ENCODE peak calls at places on chromosome 20, in five cellular contexts. N is astrocyte of the spinal cord; E is mesendoderm; U is naive thymus-derived CD4-positive, alpha-beta T cell; V is heart left ventricle. F is an unnamed sample.

GRCh38 chr20:63703976-63704748 is 3.6 kb downstream of the ARFRP1 start:
- DNase-seq in V (no peak), N (no peak), E (no peak), U (no peak), F (no peak)

GRCh38 chr20:14956538-14956937 is 619.1 kb upstream of the FLRT3 start:
- DNase-seq in E (no peak), V (no peak), U (no peak), N (no peak), F (no peak)

GRCh38 chr20:21513181-21513663 is 642 bp downstream of the NKX2-2 start:
- DNase-seq in V (no peak), E (peak; percentile 57), N (no peak), U (no peak), F (no peak)

GRCh38 chr20:12970372-12970821 is 38.4 kb upstream of the SPTLC3 start:
- DNase-seq in U (peak; percentile 34), E (peak; percentile 60), V (no peak), N (peak; percentile 63), F (no peak)

GRCh38 chr20:64253000-64253383 is 2.6 kb upstream of the PCMTD2 start:
- DNase-seq in V (no peak), E (no peak), N (no peak), U (no peak), F (no peak)

GRCh38 chr20:2455771-2456497 is 14.7 kb downstream of the SNRPB start:
- DNase-seq in N (no peak), U (no peak), V (no peak), E (no peak), F (no peak)

GRCh38 chr20:44336725-44337380 is at the start of gene R3HDML:
- DNase-seq in N (no peak), U (no peak), E (no peak), V (no peak), F (no peak)

GRCh38 chr20:44738779-44739477 is 6.7 kb upstream of the KCNK15 start:
- DNase-seq in V (peak; percentile 63), E (peak; percentile 96), U (peak; percentile 19), N (peak; percentile 56), F (no peak)

GRCh38 chr20:12414446-12415274 is 497.0 kb downstream of the BTBD3 start:
- DNase-seq in E (peak; percentile 68), U (no peak), V (no peak), N (no peak), F (no peak)

GRCh38 chr20:49658508-49658907 is 55.2 kb downstream of the B4GALT5 start:
- DNase-seq in E (peak; percentile 83), U (no peak), V (no peak), N (no peak), F (no peak)

GRCh38 chr20:58130156-58130555 is 98.3 kb downstream of the ANKRD60 start:
- DNase-seq in N (no peak), U (no peak), V (no peak), E (no peak), F (no peak)

GRCh38 chr20:58127731-58128130 is 100.7 kb downstream of the ANKRD60 start:
- DNase-seq in U (no peak), V (no peak), E (no peak), N (peak; percentile 97), F (no peak)

GRCh38 chr20:58129736-58130135 is 98.7 kb downstream of the ANKRD60 start:
- DNase-seq in V (no peak), U (no peak), E (no peak), N (no peak), F (no peak)

GRCh38 chr20:58128635-58129625 is 99.5 kb downstream of the ANKRD60 start:
- DNase-seq in N (no peak), E (no peak), U (no peak), V (no peak), F (no peak)

GRCh38 chr20:58125726-58126125 is 102.7 kb downstream of the ANKRD60 start:
- DNase-seq in E (no peak), N (no peak), U (no peak), V (no peak), F (no peak)
- H3K4me3 ChIP-seq in E (no peak overlapping the region), N (no peak overlapping the region), U (no peak overlapping the region), V (no peak overlapping the region), F (no peak overlapping the region)

DNA sequence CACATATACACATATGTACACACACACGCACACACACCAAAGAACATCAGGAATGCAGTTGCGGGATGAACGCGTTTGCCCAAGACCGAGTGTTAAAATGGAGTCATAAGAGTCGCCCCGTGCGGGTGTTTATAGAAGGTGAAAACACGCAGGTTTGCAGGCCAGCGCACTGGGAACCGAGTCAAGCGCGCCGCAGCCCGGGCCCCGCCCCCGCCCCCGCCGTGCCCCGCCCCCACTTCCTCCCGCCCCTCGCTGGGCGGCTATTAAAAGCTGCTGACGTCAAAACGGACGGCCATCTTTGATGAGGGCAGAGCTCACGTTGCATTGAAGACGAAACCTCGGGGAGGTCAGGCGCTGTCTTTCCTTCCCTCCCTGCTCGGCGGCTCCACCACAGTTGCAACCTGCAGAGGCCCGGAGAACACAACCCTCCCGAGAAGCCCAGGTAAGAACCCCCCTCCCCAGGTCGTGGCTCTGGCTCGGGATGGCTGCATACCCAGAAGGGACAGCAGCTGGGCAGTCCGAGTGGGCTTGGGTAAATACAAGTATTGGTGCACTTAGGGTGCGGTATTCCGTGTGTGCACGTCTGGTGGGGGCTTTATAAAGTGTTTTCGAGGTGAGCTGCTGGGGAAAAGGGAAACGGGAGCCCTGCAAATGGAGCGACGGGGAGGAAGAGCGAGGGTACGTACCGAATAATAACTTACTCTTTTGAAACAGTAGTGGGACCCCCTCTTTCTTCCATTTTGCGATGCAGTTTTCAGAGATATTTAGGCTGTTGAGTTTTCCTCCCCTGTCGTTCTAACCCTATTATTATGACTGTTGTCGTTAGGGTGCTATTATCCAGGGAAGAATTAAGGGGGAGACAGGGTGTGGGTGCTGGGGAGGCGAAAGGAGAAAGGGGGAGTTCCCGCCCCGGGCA is at the start of gene SNAP25:
- DNase-seq in N (peak; percentile 91), E (peak; percentile 97), U (peak; percentile 23), V (no peak), F (no peak)
- H3K4me3 ChIP-seq in N (peak within 1 kb of the TSS; percentile 73), E (peak within 1 kb of the TSS; percentile 42), U (peak within 1 kb of the TSS; percentile 6), V (peak within 1 kb of the TSS; percentile 2), F (no peak within 1 kb of the TSS)

GRCh38 chr20:45902199-45902701 is 9.7 kb downstream of the PLTP start:
- DNase-seq in U (no peak), N (no peak), E (no peak), V (no peak), F (no peak)
- H3K4me3 ChIP-seq in U (no peak overlapping the region), N (no peak overlapping the region), E (no peak overlapping the region), V (no peak overlapping the region), F (no peak overlapping the region)

DNA sequence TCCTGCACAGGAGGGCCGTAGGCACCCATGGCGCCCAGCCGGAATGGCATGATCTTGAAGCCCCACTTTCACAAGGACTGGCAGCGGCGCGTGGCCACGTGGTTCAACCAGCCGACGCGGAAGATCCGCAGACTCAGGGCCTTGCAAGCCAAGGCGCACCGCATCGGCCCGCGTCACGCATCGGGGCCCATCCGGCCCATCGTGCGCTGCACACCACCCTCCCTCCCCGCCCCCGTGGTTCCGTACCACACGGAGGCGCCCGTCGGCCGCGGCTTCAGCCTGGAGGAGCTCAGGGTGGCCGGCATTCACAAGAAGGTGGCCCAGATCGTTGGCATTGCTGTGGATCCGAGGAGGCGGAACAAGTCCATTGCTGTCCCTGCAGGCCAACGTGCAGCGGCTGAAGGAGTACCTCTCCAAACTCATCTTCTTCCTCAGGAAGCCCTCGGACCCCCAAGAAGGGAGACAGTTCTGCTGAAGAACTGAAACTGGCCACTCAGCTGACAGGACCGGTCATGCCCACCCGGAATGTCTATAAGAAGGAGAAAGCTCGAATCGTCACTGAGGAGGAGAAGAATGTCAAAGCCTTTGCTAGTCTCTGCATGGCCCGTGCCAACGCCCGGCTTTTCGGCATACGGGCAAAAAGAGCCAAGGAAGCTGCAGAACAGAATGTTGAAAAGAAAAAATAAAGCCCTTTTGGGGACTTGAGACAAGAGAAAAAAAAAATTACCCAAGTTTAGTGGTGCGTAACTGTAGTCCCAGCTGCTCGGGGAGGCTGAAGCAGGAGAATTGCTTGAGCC is 9.9 kb upstream of the NCOA5 start:
- DNase-seq in V (no peak), E (peak; percentile 49), N (no peak), U (no peak), F (no peak)
- H3K4me3 ChIP-seq in V (no peak overlapping the region), E (no peak overlapping the region), N (no peak overlapping the region), U (no peak overlapping the region), F (no peak overlapping the region)

DNA sequence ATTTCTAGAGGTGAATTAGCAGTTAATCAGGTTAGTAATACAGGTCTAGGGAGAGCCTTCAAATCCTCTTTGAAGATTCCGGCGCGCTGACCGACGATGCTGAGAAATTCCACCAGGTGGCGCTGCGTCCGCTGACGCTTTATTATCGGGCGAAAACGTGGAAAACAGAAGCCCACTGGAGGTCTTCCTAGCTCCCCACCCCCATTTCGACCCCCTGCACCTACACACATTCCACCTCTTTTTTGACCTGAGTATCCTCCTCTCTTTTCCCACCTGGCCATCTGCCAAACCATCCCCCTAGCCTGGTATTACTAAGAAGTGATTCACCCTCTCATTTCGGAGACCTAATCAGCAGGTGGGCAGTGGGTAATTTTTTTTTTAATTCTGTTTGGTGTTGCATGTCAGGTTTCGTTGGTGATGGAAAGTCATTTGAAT is 65.4 kb upstream of the RIN2 start:
- DNase-seq in N (peak; percentile 65), U (peak; percentile 5), V (peak; percentile 37), E (peak; percentile 53), F (no peak)
- H3K4me3 ChIP-seq in N (peak overlapping the region; percentile 16), U (no peak overlapping the region), V (no peak overlapping the region), E (no peak overlapping the region), F (no peak overlapping the region)

GRCh38 chr20:53642196-53643030 is 48.8 kb upstream of the ZNF217 start:
- DNase-seq in V (no peak), E (peak; percentile 56), U (peak; percentile 59), N (peak; percentile 76), F (no peak)

GRCh38 chr20:53645582-53645897 is 51.9 kb upstream of the ZNF217 start:
- DNase-seq in E (no peak), V (no peak), U (no peak), N (no peak), F (no peak)

GRCh38 chr20:53646550-53646949 is 52.9 kb upstream of the ZNF217 start:
- DNase-seq in V (no peak), N (no peak), U (no peak), E (no peak), F (no peak)

GRCh38 chr20:53639647-53640440 is 46.2 kb upstream of the ZNF217 start:
- DNase-seq in E (no peak), V (no peak), U (no peak), N (no peak), F (no peak)

GRCh38 chr20:53643031-53643832 is 49.6 kb upstream of the ZNF217 start:
- DNase-seq in V (peak; percentile 30), N (peak; percentile 83), E (peak; percentile 5), U (peak; percentile 77), F (no peak)
- H3K4me3 ChIP-seq in V (no peak overlapping the region), N (no peak overlapping the region), E (no peak overlapping the region), U (peak overlapping the region; percentile 56), F (peak overlapping the region; percentile 12)

GRCh38 chr20:58691773-58692578 is 624 bp upstream of the NPEPL1 start:
- DNase-seq in E (peak; percentile 27), U (no peak), N (no peak), V (peak; percentile 79), F (no peak)
- H3K4me3 ChIP-seq in E (no peak overlapping the region), U (no peak overlapping the region), N (no peak overlapping the region), V (peak overlapping the region; percentile 20), F (no peak overlapping the region)

F was measured in AG04449.